ENCODE peak calls at places on chromosomes 7 and 10, in five cellular contexts. T is amniotic epithelial cell; Z is IMR-90; O is stimulated activated naive CD8-positive, alpha-beta T cell treated with anti-CD3 and anti-CD28 coated beads, Interleukin-15, Interleukin-2, amounts not matched to agents 100 U/mL and 50 U/mL, for 24 hours; C is Kasumi-1. A is an unnamed sample.

GRCh38 chr7:36117201-36117840 is 35.7 kb upstream of the EEPD1 start:
- DNase-seq in Z (no peak), C (no peak), O (no peak), T (no peak), A (no peak)

GRCh38 chr10:6469661-6470060 is 110.4 kb downstream of the PRKCQ start:
- DNase-seq in Z (no peak), T (no peak), O (no peak), C (no peak), A (no peak)

GRCh38 chr10:52801951-52802350 is 29.4 kb upstream of the MBL2 start:
- DNase-seq in O (no peak), T (peak; percentile 64), Z (no peak), C (no peak), A (no peak)

GRCh38 chr7:156001496-156002260 is 189.4 kb upstream of the SHH start:
- DNase-seq in O (no peak), C (no peak), T (no peak), Z (no peak), A (no peak)

GRCh38 chr10:103885617-103886016 is 30.2 kb upstream of the SH3PXD2A start:
- DNase-seq in O (no peak), T (peak; percentile 93), Z (peak; percentile 49), C (no peak), A (no peak)

GRCh38 chr10:92239600-92240288 is 51.1 kb downstream of the CPEB3 start:
- DNase-seq in Z (peak; percentile 30), C (peak; percentile 29), O (peak; percentile 49), T (no peak), A (no peak)

GRCh38 chr7:16817536-16817935 is 12.7 kb upstream of the AGR2 start:
- DNase-seq in O (no peak), T (peak; percentile 61), C (no peak), Z (peak; percentile 74), A (no peak)

GRCh38 chr7:71594746-71595145 is 462.8 kb downstream of the GALNT17 start:
- DNase-seq in Z (no peak), O (no peak), C (no peak), T (no peak), A (no peak)

GRCh38 chr7:104225441-104225840 is 17.6 kb upstream of the ORC5 start:
- DNase-seq in C (no peak), T (no peak), Z (no peak), O (no peak), A (no peak)

GRCh38 chr7:92809397-92810241 is 26.8 kb downstream of the CDK6 start:
- DNase-seq in Z (peak; percentile 97), T (peak; percentile 94), O (peak; percentile 55), C (peak; percentile 89), A (peak; percentile 90)

GRCh38 chr7:73904219-73905136 is 43.5 kb downstream of the TMEM270 start:
- DNase-seq in Z (no peak), O (no peak), C (no peak), T (no peak), A (no peak)

GRCh38 chr7:17477182-17477581 is 178.7 kb downstream of the AHR start:
- DNase-seq in C (no peak), Z (no peak), T (no peak), O (no peak), A (no peak)

GRCh38 chr7:155995183-155995612 is 182.9 kb upstream of the SHH start:
- DNase-seq in Z (no peak), C (peak; percentile 61), T (no peak), O (no peak), A (no peak)

GRCh38 chr10:5589963-5590511 is 65.3 kb downstream of the CALML3 start:
- DNase-seq in O (no peak), C (no peak), Z (peak; percentile 76), T (peak; percentile 60), A (no peak)

GRCh38 chr10:101741938-101742337 is 34.0 kb downstream of the FGF8 start:
- DNase-seq in O (no peak), C (no peak), Z (no peak), T (no peak), A (no peak)

GRCh38 chr7:151756076-151756731 is 120.7 kb downstream of the PRKAG2 start:
- DNase-seq in O (peak; percentile 71), T (peak; percentile 62), Z (peak; percentile 82), C (peak; percentile 79), A (no peak)

GRCh38 chr10:43688348-43688892 is 39.7 kb upstream of the ZNF32 start:
- DNase-seq in C (no peak), Z (no peak), O (no peak), T (no peak), A (no peak)

GRCh38 chr10:63744060-63744941 is 223.1 kb downstream of the REEP3 start:
- DNase-seq in O (no peak), T (no peak), C (peak; percentile 12), Z (no peak), A (no peak)

GRCh38 chr7:4129481-4130122 is 552.5 kb upstream of the FOXK1 start:
- DNase-seq in C (no peak), T (no peak), O (no peak), Z (no peak), A (no peak)

GRCh38 chr7:155533120-155533826 is 13.1 kb downstream of the CNPY1 start:
- DNase-seq in Z (no peak), T (peak; percentile 0), O (no peak), C (no peak), A (no peak)

GRCh38 chr10:26911811-26912461 is 51.2 kb upstream of the ABI1 start:
- DNase-seq in C (no peak), T (no peak), Z (no peak), O (no peak), A (no peak)

GRCh38 chr10:75140246-75140645 is 28.8 kb downstream of the SAMD8 start:
- DNase-seq in Z (no peak), T (no peak), C (no peak), O (no peak), A (no peak)

GRCh38 chr10:30705086-30705624 is 75.6 kb upstream of the LYZL2 start:
- DNase-seq in Z (no peak), T (no peak), O (peak; percentile 37), C (no peak), A (no peak)

GRCh38 chr7:50156163-50156562 is 63.1 kb upstream of the ZPBP start:
- DNase-seq in O (no peak), Z (no peak), T (no peak), C (peak; percentile 8), A (no peak)

GRCh38 chr7:149883452-149883861 is 9.7 kb downstream of the ATP6V0E2 start:
- DNase-seq in O (peak; percentile 61), C (peak; percentile 57), T (no peak), Z (peak; percentile 51), A (peak; percentile 41)